ENCODE peak calls at places on chromosome 1, in seven cellular contexts. X, P, K, U, W, B and A are unnamed samples.
A peak's percentile ranks its signal among the peaks of the same experiment; 100 is the strongest.

GRCh38 chr1:31934706-31935629 is 3.2 kb downstream of the PTP4A2 start:
- DNase-seq in X (no peak), P (no peak), K (no peak), U (no peak), W (no peak), B (no peak), A (peak; percentile 83)

GRCh38 chr1:227942021-227942715 is 5.6 kb downstream of the WNT9A start:
- DNase-seq in X (no peak), P (peak; percentile 28), K (peak; percentile 35), U (no peak), W (no peak), B (no peak), A (no peak)

GRCh38 chr1:212749924-212750535 is 41.5 kb downstream of the NSL1 start:
- DNase-seq in X (peak; percentile 54), P (peak; percentile 70), K (no peak), U (no peak), W (no peak), B (peak; percentile 55), A (no peak)

GRCh38 chr1:94708299-94708685 is 111.9 kb upstream of the SLC44A3 start:
- DNase-seq in X (no peak), P (no peak), K (no peak), U (no peak), W (no peak), B (no peak), A (no peak)

GRCh38 chr1:226950316-226950715 is 10.2 kb downstream of the COQ8A start:
- DNase-seq in X (no peak), P (no peak), K (no peak), U (no peak), W (no peak), B (no peak), A (no peak)

GRCh38 chr1:75736016-75736415 is 11.5 kb downstream of the ACADM start:
- DNase-seq in X (no peak), P (no peak), K (no peak), U (no peak), W (no peak), B (no peak), A (no peak)

GRCh38 chr1:113058861-113059441 is 14.0 kb upstream of the LRIG2 start:
- DNase-seq in X (no peak), P (peak; percentile 50), K (no peak), U (no peak), W (no peak), B (no peak), A (no peak)

GRCh38 chr1:53274026-53274425 is 35.7 kb upstream of the MAGOH start:
- DNase-seq in X (no peak), P (no peak), K (no peak), U (no peak), W (no peak), B (no peak), A (no peak)

GRCh38 chr1:14929547-14930223 is 223.9 kb upstream of the TMEM51 start:
- DNase-seq in X (no peak), P (peak; percentile 29), K (no peak), U (no peak), W (no peak), B (no peak), A (no peak)

GRCh38 chr1:59302297-59302696 is 5.4 kb downstream of the FGGY start:
- DNase-seq in X (no peak), P (no peak), K (no peak), U (no peak), W (no peak), B (no peak), A (no peak)

GRCh38 chr1:216290074-216290473 is 133.2 kb downstream of the USH2A start:
- DNase-seq in X (no peak), P (no peak), K (no peak), U (no peak), W (no peak), B (no peak), A (no peak)

GRCh38 chr1:6043561-6043960 is 2.1 kb upstream of the KCNAB2 start:
- DNase-seq in X (no peak), P (no peak), K (no peak), U (no peak), W (no peak), B (no peak), A (no peak)

GRCh38 chr1:75908717-75909152 is 23.5 kb downstream of the ASB17 start:
- DNase-seq in X (peak; percentile 11), P (peak; percentile 66), K (no peak), U (no peak), W (no peak), B (peak; percentile 38), A (no peak)

GRCh38 chr1:99560192-99561040 is 85.5 kb upstream of the PALMD start:
- DNase-seq in X (no peak), P (no peak), K (no peak), U (no peak), W (no peak), B (no peak), A (no peak)

GRCh38 chr1:78032964-78033796 is 12.6 kb upstream of the GIPC2 start:
- DNase-seq in X (no peak), P (no peak), K (no peak), U (no peak), W (no peak), B (no peak), A (no peak)

GRCh38 chr1:201447911-201448871 is 20.8 kb downstream of the PHLDA3 start:
- DNase-seq in X (peak; percentile 33), P (peak; percentile 80), K (peak; percentile 62), U (peak; percentile 78), W (peak; percentile 80), B (peak; percentile 69), A (peak; percentile 74)

GRCh38 chr1:101371259-101371658 is 134.4 kb downstream of the S1PR1 start:
- DNase-seq in X (peak; percentile 34), P (no peak), K (no peak), U (no peak), W (no peak), B (no peak), A (peak; percentile 59)

GRCh38 chr1:177546346-177546745 is 375.6 kb downstream of the BRINP2 start:
- DNase-seq in X (no peak), P (no peak), K (no peak), U (no peak), W (no peak), B (no peak), A (no peak)

GRCh38 chr1:224539971-224540370 is 76.1 kb upstream of the CNIH3 start:
- DNase-seq in X (no peak), P (no peak), K (no peak), U (no peak), W (no peak), B (no peak), A (peak; percentile 73)

GRCh38 chr1:22414244-22414751 is 37.4 kb upstream of the ZBTB40 start:
- DNase-seq in X (no peak), P (no peak), K (peak; percentile 86), U (no peak), W (no peak), B (no peak), A (no peak)

GRCh38 chr1:246161626-246162025 is 345.5 kb downstream of the SMYD3 start:
- DNase-seq in X (peak; percentile 38), P (no peak), K (no peak), U (no peak), W (no peak), B (no peak), A (no peak)

GRCh38 chr1:29436386-29436785 is 200.1 kb downstream of the PTPRU start:
- DNase-seq in X (no peak), P (no peak), K (no peak), U (no peak), W (no peak), B (no peak), A (no peak)

GRCh38 chr1:54510715-54511270 is 37.2 kb upstream of the ACOT11 start:
- DNase-seq in X (no peak), P (no peak), K (no peak), U (no peak), W (no peak), B (no peak), A (no peak)

GRCh38 chr1:26833432-26834405 is 7.2 kb downstream of the ZDHHC18 start:
- DNase-seq in X (no peak), P (no peak), K (no peak), U (peak; percentile 84), W (peak; percentile 75), B (no peak), A (peak; percentile 48)

GRCh38 chr1:159247266-159247665 is 42.6 kb downstream of the ACKR1 start:
- DNase-seq in X (no peak), P (no peak), K (no peak), U (no peak), W (no peak), B (no peak), A (no peak)

GRCh38 chr1:54459714-54460113 is 53.5 kb upstream of the SSBP3 start:
- DNase-seq in X (no peak), P (peak; percentile 77), K (no peak), U (no peak), W (no peak), B (no peak), A (peak; percentile 91)

GRCh38 chr1:87106867-87107266 is 192.4 kb downstream of the HS2ST1 start:
- DNase-seq in X (no peak), P (no peak), K (no peak), U (no peak), W (no peak), B (no peak), A (no peak)

GRCh38 chr1:101022294-101022693 is 3.3 kb downstream of the DPH5 start:
- DNase-seq in X (peak; percentile 46), P (no peak), K (no peak), U (no peak), W (no peak), B (no peak), A (no peak)

GRCh38 chr1:244106837-244107491 is 55.9 kb downstream of the ZBTB18 start:
- DNase-seq in X (no peak), P (no peak), K (peak; percentile 58), U (no peak), W (no peak), B (no peak), A (no peak)

GRCh38 chr1:246012271-246012854 is 494.7 kb downstream of the SMYD3 start:
- DNase-seq in X (no peak), P (peak; percentile 68), K (no peak), U (no peak), W (no peak), B (peak; percentile 31), A (peak; percentile 11)